ENCODE peak calls at places on chromosome 19, in eight cellular contexts. X is A549, F is left ventricle myocardium inferior, N is RWPE2, T is neural progenitor cell, K is IMR-90, Z is ascending aorta, D is MM.1S. Y is an unnamed sample.

GRCh38 chr19:6210721-6211600 is 68.8 kb downstream of the MLLT1 start:
- DNase-seq in F (no peak), Z (no peak), K (no peak), T (no peak), X (no peak), N (no peak), D (no peak), Y (no peak)

GRCh38 chr19:33471111-33471996 is 50.2 kb downstream of the PEPD start:
- DNase-seq in F (no peak), X (no peak), N (no peak), Z (no peak), T (no peak), K (no peak), D (no peak), Y (no peak)

GRCh38 chr19:32197896-32198882 is 147.2 kb upstream of the ZNF507 start:
- DNase-seq in X (no peak), N (no peak), D (no peak), Z (no peak), T (no peak), K (no peak), F (no peak), Y (no peak)

GRCh38 chr19:7348587-7349230 is at the start of gene ARHGEF18:
- DNase-seq in X (no peak), K (no peak), F (peak), N (no peak), D (no peak), Z (no peak), T (no peak), Y (no peak)

GRCh38 chr19:662962-663681 is at the start of gene RNF126:
- DNase-seq in F (peak), K (peak), N (no peak), Z (peak), D (peak), T (peak), X (peak), Y (peak)

GRCh38 chr19:18611327-18612050 is 1.2 kb upstream of the TMEM59L start:
- DNase-seq in N (peak), K (no peak), Z (no peak), F (no peak), D (no peak), T (peak), X (no peak), Y (no peak)

GRCh38 chr19:5138606-5139594 is 170.0 kb downstream of the KDM4B start:
- DNase-seq in F (no peak), D (no peak), X (no peak), K (peak), N (no peak), T (no peak), Z (no peak), Y (no peak)

GRCh38 chr19:2108251-2109016 is 11.7 kb downstream of the IZUMO4 start:
- DNase-seq in D (no peak), N (no peak), F (no peak), Z (no peak), K (no peak), X (no peak), T (no peak), Y (no peak)

GRCh38 chr19:36528921-36529518 is 949 bp upstream of the ZNF260 start:
- DNase-seq in Z (no peak), N (no peak), F (no peak), X (no peak), D (no peak), T (peak), K (no peak), Y (no peak)

GRCh38 chr19:6947745-6948144 is 60.4 kb downstream of the ADGRE1 start:
- DNase-seq in Z (peak), N (no peak), D (no peak), K (no peak), X (peak), F (no peak), T (no peak), Y (no peak)

GRCh38 chr19:34274284-34274826 is 20.0 kb downstream of the GARRE1 start:
- DNase-seq in Z (no peak), X (no peak), N (no peak), F (no peak), T (no peak), K (peak), D (no peak), Y (no peak)

GRCh38 chr19:12790628-12791344 is 500 bp upstream of the JUNB start:
- DNase-seq in K (no peak), Z (no peak), D (no peak), F (no peak), T (peak), X (no peak), N (no peak), Y (no peak)
- H3K27ac ChIP-seq in K (peak), Z (peak), D (peak), F (peak), T (no peak), X (peak), N (peak), Y (peak)

GRCh38 chr19:3770136-3771032 is 1.6 kb downstream of the RAX2 start:
- DNase-seq in F (no peak), T (no peak), N (no peak), K (no peak), X (no peak), Z (no peak), D (no peak), Y (no peak)

GRCh38 chr19:3768748-3769099 is 3.3 kb downstream of the RAX2 start:
- DNase-seq in X (no peak), N (no peak), Z (no peak), D (no peak), F (no peak), K (no peak), T (no peak), Y (no peak)

GRCh38 chr19:3771906-3772450 is at the start of gene RAX2:
- DNase-seq in K (no peak), N (no peak), X (no peak), Z (no peak), F (no peak), T (no peak), D (no peak), Y (no peak)

GRCh38 chr19:3769494-3769893 is 2.5 kb downstream of the RAX2 start:
- DNase-seq in Z (no peak), X (no peak), D (no peak), F (no peak), N (no peak), T (no peak), K (no peak), Y (no peak)

GRCh38 chr19:3771033-3771905 is 759 bp downstream of the RAX2 start:
- DNase-seq in T (no peak), N (no peak), Z (no peak), D (no peak), F (no peak), K (no peak), X (no peak), Y (no peak)
- TF ChIP-seq CTCF in T (no peak), N (no peak), Z (no peak), D (no peak), F (no peak), K (no peak), X (no peak), Y (no peak)

DNA sequence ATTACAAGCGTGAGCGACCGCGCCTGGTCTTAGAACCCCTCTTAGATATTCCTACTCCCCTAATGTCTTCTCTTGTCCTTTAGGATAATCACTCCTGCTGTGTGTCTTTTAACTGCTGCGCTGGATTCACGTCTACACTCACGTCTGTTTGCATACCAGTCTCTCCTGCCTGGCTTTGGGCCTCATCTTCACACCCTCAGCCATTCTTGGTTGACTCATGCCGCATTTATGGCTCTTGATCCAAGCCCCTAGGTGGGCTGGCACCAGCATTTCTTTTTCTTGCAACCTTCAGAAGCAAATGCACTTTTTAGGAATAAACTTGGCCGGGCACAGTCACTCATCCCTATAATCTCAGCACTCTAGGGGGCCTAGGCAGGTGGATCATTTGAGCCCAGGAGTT is 22.7 kb downstream of the MYO9B start:
- DNase-seq in D (no peak), N (no peak), T (no peak), K (peak), Z (no peak), F (no peak), X (no peak), Y (no peak)
- H3K27ac ChIP-seq in D (no peak), N (no peak), T (no peak), K (no peak), Z (peak), F (peak), X (peak), Y (no peak)

DNA sequence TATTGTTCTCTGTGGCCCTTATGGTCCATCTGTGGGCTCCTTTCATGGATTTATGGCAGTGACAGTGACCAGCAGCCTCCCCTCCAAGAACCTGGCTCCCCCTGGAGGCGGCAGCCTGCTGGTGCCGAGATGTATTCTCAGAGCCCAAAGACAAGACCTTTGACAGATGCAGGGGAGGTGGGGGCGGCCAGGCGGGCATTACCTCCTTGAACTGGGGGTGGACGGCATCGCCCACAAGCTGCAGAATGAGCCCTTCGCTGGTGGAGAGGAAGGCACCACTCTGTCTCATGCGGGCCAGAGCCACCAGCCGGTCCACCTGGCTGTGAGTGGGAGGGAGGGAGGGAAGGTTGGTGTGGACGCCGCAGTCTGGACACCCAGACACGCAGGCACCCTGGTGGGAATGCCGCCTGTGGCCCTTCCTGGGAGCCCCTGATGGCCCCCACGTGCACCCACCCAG is 6.6 kb downstream of the ISOC2 start:
- DNase-seq in K (peak), F (no peak), D (no peak), Z (no peak), N (peak), X (peak), T (peak), Y (no peak)
- TF ChIP-seq CTCF in K (peak), F (peak), D (peak), Z (peak), N (peak), X (peak), T (peak), Y (peak)

DNA sequence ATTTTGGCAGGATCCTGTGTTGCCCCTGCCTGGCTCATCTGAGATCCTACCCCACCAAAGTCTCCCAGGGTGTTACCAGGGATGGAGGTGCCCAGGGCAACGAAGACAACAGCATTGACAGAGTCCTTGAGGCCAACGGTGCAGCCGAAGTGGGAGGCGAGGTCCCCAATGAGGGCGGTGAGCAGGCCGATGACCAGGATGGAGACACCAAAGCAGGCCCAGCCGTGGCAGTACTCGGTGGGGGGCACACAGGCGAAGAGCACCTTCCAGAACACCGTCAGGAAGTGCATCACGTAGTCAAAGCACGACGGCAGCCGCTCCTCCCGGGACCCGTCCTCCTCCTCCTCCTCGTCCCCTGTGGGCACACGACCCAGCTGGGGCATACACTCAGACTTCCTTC is 12.8 kb upstream of the MEIS3 start:
- DNase-seq in F (no peak), K (no peak), Z (no peak), T (no peak), X (no peak), N (no peak), D (no peak), Y (no peak)
- H3K27ac ChIP-seq in F (no peak), K (no peak), Z (no peak), T (no peak), X (no peak), N (no peak), D (no peak), Y (no peak)